ENCODE peak calls at places on chromosomes 2 and 18, in five cellular contexts. H is activated T-cell treated with anti-CD3 and anti-CD28 coated beads for 1 hour, Y is prostate gland, L is heart left ventricle, F is transverse colon. N is an unnamed sample.

GRCh38 chr2:41206004-41206403 is 754.1 kb upstream of the SLC8A1 start:
- DNase-seq in H (no peak), Y (no peak), L (no peak), F (no peak), N (no peak)

GRCh38 chr2:88690591-88691338 is 708 bp upstream of the RPIA start:
- DNase-seq in H (peak; percentile 32), Y (no peak), L (no peak), F (peak; percentile 60), N (no peak)

GRCh38 chr2:47516496-47517104 is 113.6 kb downstream of the MSH2 start:
- DNase-seq in H (no peak), Y (no peak), L (no peak), F (no peak), N (no peak)

GRCh38 chr2:134281815-134282419 is 28.0 kb downstream of the MGAT5 start:
- DNase-seq in H (no peak), Y (no peak), L (no peak), F (no peak), N (no peak)

GRCh38 chr18:25247725-25248124 is 104.2 kb downstream of the ZNF521 start:
- DNase-seq in H (no peak), Y (no peak), L (no peak), F (no peak), N (peak; percentile 74)

GRCh38 chr2:120955427-120955826 is 219.8 kb downstream of the GLI2 start:
- DNase-seq in H (no peak), Y (peak; percentile 41), L (no peak), F (no peak), N (no peak)

GRCh38 chr2:18467727-18468363 is 92.6 kb downstream of the RDH14 start:
- DNase-seq in H (no peak), Y (no peak), L (no peak), F (no peak), N (no peak)

GRCh38 chr2:196183172-196183473 is 11.7 kb upstream of the STK17B start:
- DNase-seq in H (no peak), Y (no peak), L (no peak), F (no peak), N (no peak)

GRCh38 chr2:45932278-45932975 is 281.0 kb downstream of the PRKCE start:
- DNase-seq in H (no peak), Y (no peak), L (no peak), F (no peak), N (peak; percentile 10)

N was measured in HT1080.